ENCODE peak calls at places on chromosome 15, in six cellular contexts. One of them, this sample, is unnamed.

GRCh38 chr15:50209804-50210203 is 27.8 kb downstream of the SLC27A2 start:
- DNase-seq in fibroblast of the aortic adventitia: no peak
- DNase-seq in IMR-90: no peak
- DNase-seq in CD8-positive, alpha-beta T cell: no peak
- DNase-seq in hepatocyte: no peak
- DNase-seq in bronchial epithelial cell: peak
- DNase-seq in this sample: no peak

GRCh38 chr15:32718822-32719716 is 1.3 kb downstream of the GREM1 start:
- DNase-seq in bronchial epithelial cell: no peak
- DNase-seq in fibroblast of the aortic adventitia: no peak
- DNase-seq in hepatocyte: peak
- DNase-seq in IMR-90: no peak
- DNase-seq in CD8-positive, alpha-beta T cell: no peak
- DNase-seq in this sample: no peak

GRCh38 chr15:33330931-33331330 is 20.2 kb downstream of the RYR3 start:
- DNase-seq in hepatocyte: no peak
- DNase-seq in IMR-90: no peak
- DNase-seq in bronchial epithelial cell: no peak
- DNase-seq in CD8-positive, alpha-beta T cell: no peak
- DNase-seq in fibroblast of the aortic adventitia: no peak
- DNase-seq in this sample: no peak

GRCh38 chr15:62503451-62503850 is 338.4 kb upstream of the C2CD4B start:
- DNase-seq in IMR-90: no peak
- DNase-seq in hepatocyte: peak
- DNase-seq in fibroblast of the aortic adventitia: peak
- DNase-seq in CD8-positive, alpha-beta T cell: no peak
- DNase-seq in bronchial epithelial cell: no peak
- DNase-seq in this sample: no peak

GRCh38 chr15:41554401-41554800 is 4.6 kb upstream of the TYRO3 start:
- DNase-seq in IMR-90: no peak
- DNase-seq in fibroblast of the aortic adventitia: no peak
- DNase-seq in bronchial epithelial cell: no peak
- DNase-seq in hepatocyte: no peak
- DNase-seq in CD8-positive, alpha-beta T cell: no peak
- DNase-seq in this sample: no peak

GRCh38 chr15:40421246-40422157 is 15.9 kb downstream of the IVD start:
- DNase-seq in bronchial epithelial cell: peak
- DNase-seq in CD8-positive, alpha-beta T cell: peak
- DNase-seq in fibroblast of the aortic adventitia: peak
- DNase-seq in IMR-90: peak
- DNase-seq in hepatocyte: peak
- DNase-seq in this sample: peak

GRCh38 chr15:71743861-71744382 is 66.4 kb upstream of the NR2E3 start:
- DNase-seq in hepatocyte: peak
- DNase-seq in bronchial epithelial cell: peak
- DNase-seq in CD8-positive, alpha-beta T cell: peak
- DNase-seq in fibroblast of the aortic adventitia: peak
- DNase-seq in IMR-90: peak
- DNase-seq in this sample: peak

GRCh38 chr15:68672781-68673205 is 94.0 kb downstream of the CORO2B start:
- DNase-seq in CD8-positive, alpha-beta T cell: no peak
- DNase-seq in IMR-90: peak
- DNase-seq in fibroblast of the aortic adventitia: peak
- DNase-seq in hepatocyte: no peak
- DNase-seq in bronchial epithelial cell: no peak
- DNase-seq in this sample: no peak

GRCh38 chr15:84859651-84860050 is 24.8 kb upstream of the SLC28A1 start:
- DNase-seq in bronchial epithelial cell: no peak
- DNase-seq in fibroblast of the aortic adventitia: no peak
- DNase-seq in IMR-90: no peak
- DNase-seq in hepatocyte: no peak
- DNase-seq in CD8-positive, alpha-beta T cell: no peak
- DNase-seq in this sample: no peak

GRCh38 chr15:67080900-67081431 is 15.6 kb downstream of the SMAD3 start:
- DNase-seq in IMR-90: peak
- DNase-seq in bronchial epithelial cell: no peak
- DNase-seq in hepatocyte: no peak
- DNase-seq in CD8-positive, alpha-beta T cell: no peak
- DNase-seq in fibroblast of the aortic adventitia: peak
- DNase-seq in this sample: no peak

GRCh38 chr15:29970402-29970695 is 112.4 kb upstream of the GOLGA8J start:
- DNase-seq in bronchial epithelial cell: peak
- DNase-seq in CD8-positive, alpha-beta T cell: no peak
- DNase-seq in IMR-90: no peak
- DNase-seq in hepatocyte: no peak
- DNase-seq in fibroblast of the aortic adventitia: no peak
- DNase-seq in this sample: no peak

GRCh38 chr15:85414495-85414894 is 34.1 kb downstream of the AKAP13 start:
- DNase-seq in IMR-90: peak
- DNase-seq in fibroblast of the aortic adventitia: peak
- DNase-seq in bronchial epithelial cell: peak
- DNase-seq in hepatocyte: no peak
- DNase-seq in CD8-positive, alpha-beta T cell: no peak
- DNase-seq in this sample: no peak

GRCh38 chr15:39517122-39517855 is 63.6 kb upstream of the THBS1 start:
- DNase-seq in bronchial epithelial cell: no peak
- DNase-seq in hepatocyte: no peak
- DNase-seq in CD8-positive, alpha-beta T cell: no peak
- DNase-seq in IMR-90: no peak
- DNase-seq in fibroblast of the aortic adventitia: no peak
- DNase-seq in this sample: no peak

GRCh38 chr15:46088486-46089437 is 453.9 kb downstream of the SQOR start:
- DNase-seq in bronchial epithelial cell: peak
- DNase-seq in IMR-90: peak
- DNase-seq in hepatocyte: no peak
- DNase-seq in fibroblast of the aortic adventitia: no peak
- DNase-seq in CD8-positive, alpha-beta T cell: no peak
- DNase-seq in this sample: no peak

GRCh38 chr15:75107509-75107904 is 84.1 kb downstream of the PPCDC start:
- DNase-seq in bronchial epithelial cell: no peak
- DNase-seq in hepatocyte: no peak
- DNase-seq in CD8-positive, alpha-beta T cell: no peak
- DNase-seq in IMR-90: no peak
- DNase-seq in fibroblast of the aortic adventitia: no peak
- DNase-seq in this sample: no peak

GRCh38 chr15:78162038-78162437 is 12.9 kb downstream of the IDH3A start:
- DNase-seq in IMR-90: no peak
- DNase-seq in hepatocyte: no peak
- DNase-seq in CD8-positive, alpha-beta T cell: peak
- DNase-seq in fibroblast of the aortic adventitia: no peak
- DNase-seq in bronchial epithelial cell: no peak
- DNase-seq in this sample: peak

GRCh38 chr15:52037889-52038505 is 19.0 kb downstream of the MAPK6 start:
- DNase-seq in hepatocyte: no peak
- DNase-seq in IMR-90: no peak
- DNase-seq in bronchial epithelial cell: no peak
- DNase-seq in CD8-positive, alpha-beta T cell: no peak
- DNase-seq in fibroblast of the aortic adventitia: no peak
- DNase-seq in this sample: no peak

GRCh38 chr15:90599116-90599515 is 69.4 kb downstream of the CRTC3 start:
- DNase-seq in CD8-positive, alpha-beta T cell: no peak
- DNase-seq in hepatocyte: no peak
- DNase-seq in bronchial epithelial cell: no peak
- DNase-seq in fibroblast of the aortic adventitia: no peak
- DNase-seq in IMR-90: no peak
- DNase-seq in this sample: no peak

GRCh38 chr15:90598679-90599078 is 69.0 kb downstream of the CRTC3 start:
- DNase-seq in fibroblast of the aortic adventitia: no peak
- DNase-seq in IMR-90: no peak
- DNase-seq in CD8-positive, alpha-beta T cell: no peak
- DNase-seq in bronchial epithelial cell: no peak
- DNase-seq in hepatocyte: no peak
- DNase-seq in this sample: no peak

GRCh38 chr15:90597477-90598052 is 67.8 kb downstream of the CRTC3 start:
- DNase-seq in IMR-90: no peak
- DNase-seq in CD8-positive, alpha-beta T cell: no peak
- DNase-seq in bronchial epithelial cell: no peak
- DNase-seq in hepatocyte: no peak
- DNase-seq in fibroblast of the aortic adventitia: no peak
- DNase-seq in this sample: no peak

GRCh38 chr15:90596943-90597342 is 67.2 kb downstream of the CRTC3 start:
- DNase-seq in fibroblast of the aortic adventitia: no peak
- DNase-seq in CD8-positive, alpha-beta T cell: no peak
- DNase-seq in IMR-90: no peak
- DNase-seq in hepatocyte: no peak
- DNase-seq in bronchial epithelial cell: no peak
- DNase-seq in this sample: no peak

GRCh38 chr15:90598053-90598577 is 68.4 kb downstream of the CRTC3 start:
- DNase-seq in bronchial epithelial cell: no peak
- DNase-seq in CD8-positive, alpha-beta T cell: no peak
- DNase-seq in hepatocyte: peak
- DNase-seq in IMR-90: no peak
- DNase-seq in fibroblast of the aortic adventitia: no peak
- DNase-seq in this sample: no peak
- TF ChIP-seq CTCF in bronchial epithelial cell: no peak
- TF ChIP-seq CTCF in CD8-positive, alpha-beta T cell: no peak
- TF ChIP-seq CTCF in hepatocyte: no peak
- TF ChIP-seq CTCF in IMR-90: peak
- TF ChIP-seq CTCF in fibroblast of the aortic adventitia: no peak
- TF ChIP-seq CTCF in this sample: no peak

GRCh38 chr15:42619641-42620371 is 44.4 kb downstream of the STARD9 start:
- DNase-seq in hepatocyte: no peak
- DNase-seq in IMR-90: no peak
- DNase-seq in CD8-positive, alpha-beta T cell: no peak
- DNase-seq in fibroblast of the aortic adventitia: no peak
- DNase-seq in bronchial epithelial cell: no peak
- DNase-seq in this sample: no peak
- TF ChIP-seq CTCF in hepatocyte: no peak
- TF ChIP-seq CTCF in IMR-90: no peak
- TF ChIP-seq CTCF in CD8-positive, alpha-beta T cell: no peak
- TF ChIP-seq CTCF in fibroblast of the aortic adventitia: no peak
- TF ChIP-seq CTCF in bronchial epithelial cell: no peak
- TF ChIP-seq CTCF in this sample: no peak

DNA sequence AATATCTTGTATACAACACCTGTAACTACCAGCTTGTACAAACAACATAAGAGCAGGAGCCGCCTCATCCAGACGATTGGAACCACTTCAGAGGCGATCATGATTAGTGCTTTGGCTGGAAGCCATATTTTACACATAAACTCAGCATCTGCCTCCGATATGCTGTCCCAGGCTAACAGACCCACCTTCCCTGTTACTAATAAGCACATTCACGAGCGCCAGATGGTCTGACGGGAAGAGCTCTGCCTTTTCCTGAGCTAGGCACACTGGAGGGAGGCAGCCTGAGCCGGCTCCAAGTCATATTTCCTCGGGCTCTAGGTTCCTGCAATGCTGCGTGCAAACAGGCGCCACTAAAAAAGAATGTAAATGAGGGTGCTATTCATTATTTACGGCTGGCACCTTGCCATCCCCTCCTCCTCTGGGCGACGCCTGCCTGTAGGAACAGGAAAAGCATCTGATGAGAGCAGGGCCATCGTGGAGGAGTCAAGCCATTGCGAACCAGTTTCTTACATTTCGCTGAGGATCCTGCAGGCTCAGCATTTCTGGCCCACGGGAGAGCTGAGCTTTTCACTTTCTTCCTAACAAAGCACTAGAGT is 98.2 kb downstream of the ANXA2 start:
- DNase-seq in CD8-positive, alpha-beta T cell: no peak
- DNase-seq in fibroblast of the aortic adventitia: no peak
- DNase-seq in bronchial epithelial cell: peak
- DNase-seq in IMR-90: no peak
- DNase-seq in hepatocyte: peak
- DNase-seq in this sample: no peak
- TF ChIP-seq CTCF in CD8-positive, alpha-beta T cell: no peak
- TF ChIP-seq CTCF in fibroblast of the aortic adventitia: no peak
- TF ChIP-seq CTCF in bronchial epithelial cell: peak
- TF ChIP-seq CTCF in IMR-90: no peak
- TF ChIP-seq CTCF in hepatocyte: no peak
- TF ChIP-seq CTCF in this sample: no peak

DNA sequence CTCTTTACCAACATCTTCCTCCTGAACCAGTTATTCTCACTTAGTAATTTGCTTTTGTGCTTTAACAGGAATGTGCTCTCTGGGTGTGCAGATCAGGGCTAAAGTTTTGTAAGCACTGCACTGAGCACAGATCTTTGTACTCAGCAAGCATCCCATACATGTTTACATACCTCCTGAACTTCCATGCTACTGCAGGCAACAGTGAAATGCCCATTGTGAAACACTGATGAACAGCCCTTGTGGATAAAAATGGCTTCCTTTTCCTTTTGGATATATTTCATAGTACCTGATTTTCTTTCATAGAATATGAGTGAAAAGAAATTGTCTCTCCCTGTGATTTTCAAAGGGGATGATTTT is 855.9 kb downstream of the MCTP2 start:
- DNase-seq in IMR-90: peak
- DNase-seq in fibroblast of the aortic adventitia: no peak
- DNase-seq in CD8-positive, alpha-beta T cell: no peak
- DNase-seq in bronchial epithelial cell: peak
- DNase-seq in hepatocyte: peak
- DNase-seq in this sample: no peak
- TF ChIP-seq CTCF in IMR-90: no peak
- TF ChIP-seq CTCF in fibroblast of the aortic adventitia: no peak
- TF ChIP-seq CTCF in CD8-positive, alpha-beta T cell: no peak
- TF ChIP-seq CTCF in bronchial epithelial cell: no peak
- TF ChIP-seq CTCF in hepatocyte: no peak
- TF ChIP-seq CTCF in this sample: no peak

GRCh38 chr15:70265466-70265978 is 167.8 kb upstream of the TLE3 start:
- DNase-seq in hepatocyte: no peak
- DNase-seq in fibroblast of the aortic adventitia: no peak
- DNase-seq in CD8-positive, alpha-beta T cell: no peak
- DNase-seq in IMR-90: no peak
- DNase-seq in bronchial epithelial cell: no peak
- DNase-seq in this sample: no peak
- TF ChIP-seq CTCF in hepatocyte: no peak
- TF ChIP-seq CTCF in fibroblast of the aortic adventitia: no peak
- TF ChIP-seq CTCF in CD8-positive, alpha-beta T cell: no peak
- TF ChIP-seq CTCF in IMR-90: no peak
- TF ChIP-seq CTCF in bronchial epithelial cell: peak
- TF ChIP-seq CTCF in this sample: no peak

DNA sequence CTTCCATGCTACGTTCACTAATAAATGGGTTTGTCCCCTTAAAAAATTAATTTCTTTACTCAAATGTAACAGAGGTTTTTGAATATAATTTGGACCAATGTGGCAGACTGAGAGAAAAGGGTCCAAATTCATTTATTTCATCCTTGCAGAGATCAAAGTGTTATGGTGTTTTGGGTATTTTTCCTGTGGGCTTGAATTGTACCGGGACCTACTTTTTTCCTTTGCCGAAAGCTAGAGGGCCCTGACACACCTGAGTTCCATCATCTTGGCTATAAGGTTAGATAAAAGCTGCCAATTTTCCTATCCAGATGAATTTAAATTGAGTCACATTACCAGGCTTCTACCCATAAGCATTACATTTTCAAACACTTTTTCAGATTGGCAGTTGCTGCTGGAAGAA is 893 bp downstream of the CCNB2 start:
- DNase-seq in IMR-90: no peak
- DNase-seq in bronchial epithelial cell: peak
- DNase-seq in CD8-positive, alpha-beta T cell: no peak
- DNase-seq in hepatocyte: no peak
- DNase-seq in fibroblast of the aortic adventitia: no peak
- DNase-seq in this sample: no peak
- TF ChIP-seq CTCF in IMR-90: no peak
- TF ChIP-seq CTCF in bronchial epithelial cell: peak
- TF ChIP-seq CTCF in CD8-positive, alpha-beta T cell: no peak
- TF ChIP-seq CTCF in hepatocyte: peak
- TF ChIP-seq CTCF in fibroblast of the aortic adventitia: peak
- TF ChIP-seq CTCF in this sample: no peak

DNA sequence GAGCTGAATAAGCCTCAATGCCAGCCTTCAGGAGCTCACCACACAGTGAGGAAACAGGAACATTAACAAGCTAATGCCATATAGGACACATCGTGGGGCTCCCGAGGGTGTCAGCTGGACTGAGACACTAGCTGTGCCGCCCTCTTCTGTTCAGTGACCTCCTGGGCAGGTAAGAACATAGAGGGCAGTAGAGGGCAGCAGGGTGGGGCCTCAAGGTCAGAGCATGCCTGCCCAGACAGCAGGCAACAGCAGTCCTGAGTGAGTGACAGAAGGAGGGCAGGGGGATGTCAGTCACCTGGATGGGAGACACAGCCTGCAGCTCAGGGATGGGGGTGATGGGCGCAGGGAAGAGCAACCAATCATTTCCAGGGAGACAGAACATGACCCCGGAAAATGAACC is 15.5 kb downstream of the NTRK3 start:
- DNase-seq in IMR-90: no peak
- DNase-seq in CD8-positive, alpha-beta T cell: no peak
- DNase-seq in fibroblast of the aortic adventitia: no peak
- DNase-seq in bronchial epithelial cell: no peak
- DNase-seq in hepatocyte: no peak
- DNase-seq in this sample: no peak
- TF ChIP-seq CTCF in IMR-90: no peak
- TF ChIP-seq CTCF in CD8-positive, alpha-beta T cell: no peak
- TF ChIP-seq CTCF in fibroblast of the aortic adventitia: no peak
- TF ChIP-seq CTCF in bronchial epithelial cell: no peak
- TF ChIP-seq CTCF in hepatocyte: no peak
- TF ChIP-seq CTCF in this sample: no peak